ENCODE peak calls at places on chromosomes 4 and X, in seven cellular contexts. One of them, this sample, is unnamed. For H3K4me1, the result is how much of the 10 kb centered on the place peaks cover.

GRCh38 chr4:22614114-22614513 is 78.6 kb upstream of the GBA3 start:
- DNase-seq in astrocyte: no peak
- DNase-seq in SK-N-SH: no peak
- DNase-seq in Karpas-422: no peak
- DNase-seq in GM23338: no peak
- DNase-seq in IMR-90: no peak
- DNase-seq in GM12878: no peak
- DNase-seq in this sample: no peak

GRCh38 chr4:94546949-94547348 is 95.2 kb downstream of the PDLIM5 start:
- DNase-seq in GM12878: no peak
- DNase-seq in GM23338: no peak
- DNase-seq in astrocyte: no peak
- DNase-seq in SK-N-SH: no peak
- DNase-seq in IMR-90: no peak
- DNase-seq in Karpas-422: no peak
- DNase-seq in this sample: no peak

GRCh38 chr4:19195696-19196095 is 1056.0 kb upstream of the SLIT2 start:
- DNase-seq in astrocyte: no peak
- DNase-seq in IMR-90: no peak
- DNase-seq in GM23338: peak
- DNase-seq in SK-N-SH: no peak
- DNase-seq in GM12878: no peak
- DNase-seq in Karpas-422: no peak
- DNase-seq in this sample: peak

GRCh38 chr4:189202869-189203271 is 737.8 kb upstream of the FRG1 start:
- DNase-seq in IMR-90: peak
- DNase-seq in GM23338: peak
- DNase-seq in astrocyte: peak
- DNase-seq in SK-N-SH: no peak
- DNase-seq in GM12878: no peak
- DNase-seq in Karpas-422: no peak
- DNase-seq in this sample: no peak

GRCh38 chr4:8761167-8761823 is 110.3 kb downstream of the HMX1 start:
- DNase-seq in GM12878: no peak
- DNase-seq in GM23338: no peak
- DNase-seq in IMR-90: no peak
- DNase-seq in SK-N-SH: no peak
- DNase-seq in astrocyte: no peak
- DNase-seq in Karpas-422: no peak
- DNase-seq in this sample: no peak

GRCh38 chr4:188779586-188779985 is 640.3 kb downstream of the TRIML1 start:
- DNase-seq in Karpas-422: no peak
- DNase-seq in astrocyte: no peak
- DNase-seq in SK-N-SH: no peak
- DNase-seq in IMR-90: peak
- DNase-seq in GM23338: no peak
- DNase-seq in GM12878: no peak
- DNase-seq in this sample: no peak

GRCh38 chr4:185933078-185933581 is 121.1 kb upstream of the SORBS2 start:
- DNase-seq in Karpas-422: no peak
- DNase-seq in astrocyte: peak
- DNase-seq in GM12878: no peak
- DNase-seq in SK-N-SH: no peak
- DNase-seq in IMR-90: peak
- DNase-seq in GM23338: no peak
- DNase-seq in this sample: no peak

GRCh38 chr4:18961879-18962278 is 940.3 kb upstream of the LCORL start:
- DNase-seq in Karpas-422: no peak
- DNase-seq in GM23338: peak
- DNase-seq in IMR-90: no peak
- DNase-seq in GM12878: no peak
- DNase-seq in astrocyte: no peak
- DNase-seq in SK-N-SH: no peak
- DNase-seq in this sample: no peak

GRCh38 chr4:61540944-61541343 is 340.8 kb downstream of the ADGRL3 start:
- DNase-seq in IMR-90: no peak
- DNase-seq in GM12878: no peak
- DNase-seq in GM23338: peak
- DNase-seq in astrocyte: no peak
- DNase-seq in Karpas-422: no peak
- DNase-seq in SK-N-SH: no peak
- DNase-seq in this sample: no peak

GRCh38 chrX:41734530-41734929 is 10.5 kb downstream of the GPR82 start:
- DNase-seq in IMR-90: peak
- DNase-seq in Karpas-422: peak
- DNase-seq in SK-N-SH: peak
- DNase-seq in GM12878: no peak
- DNase-seq in GM23338: peak
- DNase-seq in astrocyte: no peak
- DNase-seq in this sample: peak

GRCh38 chr4:94457692-94458106 is 6.0 kb downstream of the PDLIM5 start:
- DNase-seq in GM23338: peak
- DNase-seq in GM12878: no peak
- DNase-seq in SK-N-SH: peak
- DNase-seq in IMR-90: no peak
- DNase-seq in astrocyte: no peak
- DNase-seq in Karpas-422: no peak
- DNase-seq in this sample: no peak

GRCh38 chr4:30553151-30553550 is 167.0 kb upstream of the PCDH7 start:
- DNase-seq in SK-N-SH: no peak
- DNase-seq in GM12878: no peak
- DNase-seq in IMR-90: no peak
- DNase-seq in GM23338: no peak
- DNase-seq in astrocyte: no peak
- DNase-seq in Karpas-422: no peak
- DNase-seq in this sample: no peak

GRCh38 chr4:37928896-37929537 is 31.2 kb upstream of the PTTG2 start:
- DNase-seq in IMR-90: no peak
- DNase-seq in GM12878: no peak
- DNase-seq in Karpas-422: no peak
- DNase-seq in astrocyte: peak
- DNase-seq in GM23338: no peak
- DNase-seq in SK-N-SH: no peak
- DNase-seq in this sample: no peak

GRCh38 chr4:176793060-176793605 is 411 bp upstream of the VEGFC start:
- DNase-seq in IMR-90: no peak
- DNase-seq in GM12878: no peak
- DNase-seq in GM23338: peak
- DNase-seq in astrocyte: no peak
- DNase-seq in Karpas-422: no peak
- DNase-seq in SK-N-SH: no peak
- DNase-seq in this sample: no peak

GRCh38 chr4:153497091-153497531 is 31.0 kb downstream of the TMEM131L start:
- DNase-seq in GM23338: no peak
- DNase-seq in Karpas-422: peak
- DNase-seq in astrocyte: peak
- DNase-seq in IMR-90: peak
- DNase-seq in SK-N-SH: no peak
- DNase-seq in GM12878: no peak
- DNase-seq in this sample: peak

GRCh38 chrX:45758738-45759397 is 558.2 kb upstream of the DIPK2B start:
- DNase-seq in astrocyte: peak
- DNase-seq in SK-N-SH: no peak
- DNase-seq in IMR-90: peak
- DNase-seq in Karpas-422: no peak
- DNase-seq in GM12878: peak
- DNase-seq in GM23338: no peak
- DNase-seq in this sample: no peak

GRCh38 chrX:19832186-19832965 is 55.0 kb downstream of the SH3KBP1 start:
- DNase-seq in GM23338: no peak
- DNase-seq in SK-N-SH: no peak
- DNase-seq in astrocyte: no peak
- DNase-seq in IMR-90: no peak
- DNase-seq in GM12878: no peak
- DNase-seq in Karpas-422: no peak
- DNase-seq in this sample: no peak

GRCh38 chr4:30901781-30902479 is 181.8 kb downstream of the PCDH7 start:
- DNase-seq in GM23338: no peak
- DNase-seq in IMR-90: no peak
- DNase-seq in SK-N-SH: no peak
- DNase-seq in GM12878: no peak
- DNase-seq in astrocyte: no peak
- DNase-seq in Karpas-422: no peak
- DNase-seq in this sample: no peak

GRCh38 chr4:174388744-174389143 is 105.0 kb downstream of the CEP44 start:
- DNase-seq in GM23338: no peak
- DNase-seq in astrocyte: no peak
- DNase-seq in IMR-90: no peak
- DNase-seq in GM12878: no peak
- DNase-seq in Karpas-422: no peak
- DNase-seq in SK-N-SH: no peak
- DNase-seq in this sample: no peak
- H3K4me2 ChIP-seq in GM23338: no peak
- H3K4me2 ChIP-seq in astrocyte: no peak
- H3K4me2 ChIP-seq in IMR-90: no peak
- H3K4me2 ChIP-seq in GM12878: no peak
- H3K4me2 ChIP-seq in Karpas-422: no peak
- H3K4me2 ChIP-seq in SK-N-SH: no peak
- H3K4me2 ChIP-seq in this sample: no peak

GRCh38 chr4:15149234-15149841 is 147.1 kb downstream of the CPEB2 start:
- DNase-seq in IMR-90: peak
- DNase-seq in Karpas-422: no peak
- DNase-seq in GM12878: peak
- DNase-seq in SK-N-SH: no peak
- DNase-seq in GM23338: no peak
- DNase-seq in astrocyte: peak
- DNase-seq in this sample: no peak

GRCh38 chr4:15149842-15150592 is 147.7 kb downstream of the CPEB2 start:
- DNase-seq in GM23338: peak
- DNase-seq in SK-N-SH: peak
- DNase-seq in IMR-90: peak
- DNase-seq in GM12878: peak
- DNase-seq in astrocyte: peak
- DNase-seq in Karpas-422: peak
- DNase-seq in this sample: peak

GRCh38 chr4:15150636-15151432 is 148.6 kb downstream of the CPEB2 start:
- DNase-seq in astrocyte: no peak
- DNase-seq in GM12878: no peak
- DNase-seq in GM23338: no peak
- DNase-seq in SK-N-SH: no peak
- DNase-seq in IMR-90: no peak
- DNase-seq in Karpas-422: no peak
- DNase-seq in this sample: no peak

GRCh38 chr4:15145709-15146108 is 143.4 kb downstream of the CPEB2 start:
- DNase-seq in GM23338: no peak
- DNase-seq in Karpas-422: no peak
- DNase-seq in SK-N-SH: no peak
- DNase-seq in astrocyte: no peak
- DNase-seq in IMR-90: no peak
- DNase-seq in GM12878: no peak
- DNase-seq in this sample: no peak

DNA sequence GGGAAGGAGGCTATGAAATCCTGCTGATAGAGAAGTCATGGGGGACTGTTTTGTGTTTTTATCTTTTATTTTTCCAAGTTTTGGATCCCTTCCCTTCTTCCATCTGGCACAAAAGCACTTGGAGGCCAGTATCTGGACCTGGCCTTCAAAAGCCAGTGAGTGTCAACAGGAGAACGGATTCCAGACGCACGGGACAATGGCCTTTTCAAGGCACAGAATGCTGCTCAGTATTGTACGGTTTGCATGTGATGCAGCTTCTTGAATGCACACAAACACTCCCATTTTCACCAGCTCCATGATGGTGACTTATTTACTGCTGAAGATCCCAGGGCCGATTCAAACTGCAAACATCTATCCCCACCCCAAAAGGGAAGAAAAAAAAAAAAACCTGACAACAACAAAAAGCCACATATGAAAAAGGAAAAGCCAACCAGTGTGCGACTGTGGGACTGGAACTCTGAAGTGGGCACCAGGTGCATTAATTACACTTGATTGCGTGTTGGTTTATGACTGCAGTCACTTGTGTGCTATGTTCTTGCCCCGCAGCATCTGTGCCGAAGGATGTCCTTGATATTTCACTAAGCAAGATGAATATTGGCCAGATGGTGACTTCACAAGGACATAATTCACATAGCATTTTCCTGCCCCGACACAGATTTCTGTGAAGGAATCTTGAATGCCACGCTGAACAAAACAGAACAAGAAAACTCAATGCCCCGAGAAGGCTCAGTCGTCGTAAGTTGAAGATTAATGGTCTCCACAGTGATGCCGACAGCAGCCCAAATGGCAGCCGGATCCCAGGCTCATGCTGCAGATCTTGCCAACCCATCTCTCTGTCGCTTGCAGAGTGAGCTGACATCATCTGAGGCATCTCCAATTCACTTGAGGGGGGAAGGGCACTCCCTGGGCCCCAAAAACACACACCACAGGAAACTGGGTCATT is 145.7 kb downstream of the CPEB2 start:
- DNase-seq in astrocyte: no peak
- DNase-seq in GM12878: no peak
- DNase-seq in GM23338: no peak
- DNase-seq in Karpas-422: no peak
- DNase-seq in IMR-90: no peak
- DNase-seq in SK-N-SH: no peak
- DNase-seq in this sample: no peak
- H3K4me1 ChIP-seq in astrocyte: under half
- H3K4me1 ChIP-seq in GM12878: under half
- H3K4me1 ChIP-seq in GM23338: under half
- H3K4me1 ChIP-seq in Karpas-422: under half
- H3K4me1 ChIP-seq in IMR-90: under half
- H3K4me1 ChIP-seq in SK-N-SH: under half
- H3K4me1 ChIP-seq in this sample: under half

GRCh38 chr4:92629302-92629701 is 325.5 kb downstream of the GRID2 start:
- DNase-seq in astrocyte: no peak
- DNase-seq in SK-N-SH: no peak
- DNase-seq in GM12878: no peak
- DNase-seq in IMR-90: no peak
- DNase-seq in Karpas-422: no peak
- DNase-seq in GM23338: no peak
- DNase-seq in this sample: no peak
- H3K4me2 ChIP-seq in astrocyte: no peak
- H3K4me2 ChIP-seq in SK-N-SH: no peak
- H3K4me2 ChIP-seq in GM12878: no peak
- H3K4me2 ChIP-seq in IMR-90: no peak
- H3K4me2 ChIP-seq in Karpas-422: no peak
- H3K4me2 ChIP-seq in GM23338: no peak
- H3K4me2 ChIP-seq in this sample: no peak

DNA sequence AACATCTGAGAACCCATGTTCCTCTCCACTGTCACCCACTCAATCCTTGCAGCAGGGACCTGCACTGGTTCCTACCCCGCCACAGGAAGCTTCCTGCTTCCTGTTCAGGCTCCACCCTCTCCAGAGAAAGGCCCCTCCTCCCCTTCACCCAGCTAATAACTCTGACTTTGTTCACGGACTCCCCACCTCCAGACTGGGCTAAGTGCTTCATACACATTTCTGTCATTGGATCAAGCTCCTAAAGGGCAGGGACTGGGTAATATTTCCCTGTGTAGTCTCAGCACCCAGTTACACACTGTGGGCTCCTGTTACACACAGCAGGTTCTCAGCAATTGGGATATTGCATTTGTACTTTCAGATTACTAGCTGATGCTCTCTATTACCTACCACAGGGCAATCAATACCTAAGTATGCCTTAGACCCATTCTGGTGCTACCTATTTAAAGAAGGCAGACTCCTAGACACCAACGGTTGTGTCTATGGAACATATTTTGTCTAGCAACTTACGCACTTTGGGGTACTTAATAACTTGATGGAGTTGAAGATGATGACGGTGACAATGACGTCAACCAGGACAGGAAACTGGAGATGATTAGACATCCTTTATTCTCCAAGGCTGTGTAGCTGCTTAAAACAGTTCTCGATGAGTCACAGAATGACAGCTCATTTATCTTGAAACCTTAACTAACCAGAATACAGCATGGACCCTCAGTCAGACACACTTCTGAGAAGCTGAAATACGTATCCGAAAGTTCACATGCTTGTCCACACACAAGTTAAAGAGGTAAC is 58.1 kb downstream of the MAML3 start:
- DNase-seq in astrocyte: peak
- DNase-seq in Karpas-422: peak
- DNase-seq in IMR-90: peak
- DNase-seq in GM23338: no peak
- DNase-seq in GM12878: no peak
- DNase-seq in SK-N-SH: peak
- DNase-seq in this sample: peak
- H3K4me1 ChIP-seq in astrocyte: half or more
- H3K4me1 ChIP-seq in Karpas-422: half or more
- H3K4me1 ChIP-seq in IMR-90: under half
- H3K4me1 ChIP-seq in GM23338: under half
- H3K4me1 ChIP-seq in GM12878: under half
- H3K4me1 ChIP-seq in SK-N-SH: half or more
- H3K4me1 ChIP-seq in this sample: under half